ENCODE peak calls at places on chromosomes 2 and 18, in seven cellular contexts. One of them, this sample, is unnamed.

GRCh38 chr2:179825494-179825893 is 35.9 kb downstream of the ZNF385B start:
- DNase-seq in spleen: no peak
- DNase-seq in DND-41: no peak
- DNase-seq in GM23338: no peak
- DNase-seq in suprapubic skin: no peak
- DNase-seq in CD8-positive, alpha-beta T cell: no peak
- DNase-seq in tibial nerve: no peak
- DNase-seq in this sample: peak; percentile 6

GRCh38 chr2:101770672-101771071 is 73.2 kb downstream of the MAP4K4 start:
- DNase-seq in spleen: no peak
- DNase-seq in DND-41: peak; percentile 10
- DNase-seq in GM23338: peak; percentile 52
- DNase-seq in suprapubic skin: no peak
- DNase-seq in CD8-positive, alpha-beta T cell: no peak
- DNase-seq in tibial nerve: no peak
- DNase-seq in this sample: no peak

GRCh38 chr2:129894616-129895015 is 84.8 kb upstream of the RAB6C start:
- DNase-seq in spleen: no peak
- DNase-seq in DND-41: no peak
- DNase-seq in GM23338: no peak
- DNase-seq in suprapubic skin: no peak
- DNase-seq in CD8-positive, alpha-beta T cell: no peak
- DNase-seq in tibial nerve: no peak
- DNase-seq in this sample: no peak

GRCh38 chr2:28250006-28250405 is 142.7 kb upstream of the FOSL2 start:
- DNase-seq in spleen: no peak
- DNase-seq in DND-41: no peak
- DNase-seq in GM23338: no peak
- DNase-seq in suprapubic skin: no peak
- DNase-seq in CD8-positive, alpha-beta T cell: no peak
- DNase-seq in tibial nerve: no peak
- DNase-seq in this sample: no peak

GRCh38 chr2:109266998-109267854 is 138.2 kb downstream of the SH3RF3 start:
- DNase-seq in spleen: peak; percentile 58
- DNase-seq in DND-41: no peak
- DNase-seq in GM23338: peak; percentile 14
- DNase-seq in suprapubic skin: peak; percentile 42
- DNase-seq in CD8-positive, alpha-beta T cell: no peak
- DNase-seq in tibial nerve: no peak
- DNase-seq in this sample: no peak

GRCh38 chr2:4992226-4992625 is 700.0 kb upstream of the SOX11 start:
- DNase-seq in spleen: no peak
- DNase-seq in DND-41: no peak
- DNase-seq in GM23338: peak; percentile 3
- DNase-seq in suprapubic skin: no peak
- DNase-seq in CD8-positive, alpha-beta T cell: no peak
- DNase-seq in tibial nerve: no peak
- DNase-seq in this sample: no peak

GRCh38 chr2:109609352-109610024 is 4.3 kb downstream of the SEPTIN10 start:
- DNase-seq in spleen: no peak
- DNase-seq in DND-41: no peak
- DNase-seq in GM23338: peak; percentile 27
- DNase-seq in suprapubic skin: no peak
- DNase-seq in CD8-positive, alpha-beta T cell: no peak
- DNase-seq in tibial nerve: no peak
- DNase-seq in this sample: no peak

GRCh38 chr2:135694711-135695110 is 46.9 kb upstream of the UBXN4 start:
- DNase-seq in spleen: no peak
- DNase-seq in DND-41: no peak
- DNase-seq in GM23338: no peak
- DNase-seq in suprapubic skin: no peak
- DNase-seq in CD8-positive, alpha-beta T cell: no peak
- DNase-seq in tibial nerve: no peak
- DNase-seq in this sample: no peak

GRCh38 chr2:164644036-164644700 is 22.9 kb upstream of the GRB14 start:
- DNase-seq in spleen: no peak
- DNase-seq in DND-41: no peak
- DNase-seq in GM23338: no peak
- DNase-seq in suprapubic skin: no peak
- DNase-seq in CD8-positive, alpha-beta T cell: no peak
- DNase-seq in tibial nerve: no peak
- DNase-seq in this sample: no peak

GRCh38 chr2:70371753-70372152 is 69.9 kb upstream of the FAM136A start:
- DNase-seq in spleen: no peak
- DNase-seq in DND-41: no peak
- DNase-seq in GM23338: no peak
- DNase-seq in suprapubic skin: no peak
- DNase-seq in CD8-positive, alpha-beta T cell: no peak
- DNase-seq in tibial nerve: no peak
- DNase-seq in this sample: no peak

GRCh38 chr2:159613515-159614336 is 2.6 kb downstream of the BAZ2B start:
- DNase-seq in spleen: no peak
- DNase-seq in DND-41: no peak
- DNase-seq in GM23338: peak; percentile 27
- DNase-seq in suprapubic skin: no peak
- DNase-seq in CD8-positive, alpha-beta T cell: no peak
- DNase-seq in tibial nerve: no peak
- DNase-seq in this sample: peak; percentile 13

GRCh38 chr2:134245340-134245984 is 8.4 kb upstream of the MGAT5 start:
- DNase-seq in spleen: peak; percentile 87
- DNase-seq in DND-41: peak; percentile 88
- DNase-seq in GM23338: peak; percentile 90
- DNase-seq in suprapubic skin: peak; percentile 80
- DNase-seq in CD8-positive, alpha-beta T cell: peak; percentile 72
- DNase-seq in tibial nerve: peak; percentile 78
- DNase-seq in this sample: no peak

GRCh38 chr2:195562624-195563566 is 94.1 kb upstream of the SLC39A10 start:
- DNase-seq in spleen: peak; percentile 56
- DNase-seq in DND-41: no peak
- DNase-seq in GM23338: peak; percentile 36
- DNase-seq in suprapubic skin: no peak
- DNase-seq in CD8-positive, alpha-beta T cell: no peak
- DNase-seq in tibial nerve: no peak
- DNase-seq in this sample: no peak

GRCh38 chr2:187553908-187554703 is at the start of gene TFPI:
- DNase-seq in spleen: no peak
- DNase-seq in DND-41: peak; percentile 64
- DNase-seq in GM23338: peak; percentile 47
- DNase-seq in suprapubic skin: no peak
- DNase-seq in CD8-positive, alpha-beta T cell: no peak
- DNase-seq in tibial nerve: no peak
- DNase-seq in this sample: peak; percentile 12

GRCh38 chr2:95269036-95269680 is 5.1 kb upstream of the PROM2 start:
- DNase-seq in spleen: peak; percentile 53
- DNase-seq in DND-41: no peak
- DNase-seq in GM23338: no peak
- DNase-seq in suprapubic skin: peak; percentile 34
- DNase-seq in CD8-positive, alpha-beta T cell: no peak
- DNase-seq in tibial nerve: no peak
- DNase-seq in this sample: no peak

GRCh38 chr2:234483568-234484251 is 13.2 kb downstream of the ARL4C start:
- DNase-seq in spleen: peak; percentile 85
- DNase-seq in DND-41: peak; percentile 94
- DNase-seq in GM23338: peak; percentile 51
- DNase-seq in suprapubic skin: no peak
- DNase-seq in CD8-positive, alpha-beta T cell: peak; percentile 70
- DNase-seq in tibial nerve: no peak
- DNase-seq in this sample: peak; percentile 42

GRCh38 chr2:8002765-8003393 is 679.0 kb upstream of the ID2 start:
- DNase-seq in spleen: no peak
- DNase-seq in DND-41: no peak
- DNase-seq in GM23338: no peak
- DNase-seq in suprapubic skin: no peak
- DNase-seq in CD8-positive, alpha-beta T cell: no peak
- DNase-seq in tibial nerve: no peak
- DNase-seq in this sample: peak; percentile 24

GRCh38 chr2:8004250-8004681 is 677.6 kb upstream of the ID2 start:
- DNase-seq in spleen: no peak
- DNase-seq in DND-41: no peak
- DNase-seq in GM23338: no peak
- DNase-seq in suprapubic skin: no peak
- DNase-seq in CD8-positive, alpha-beta T cell: no peak
- DNase-seq in tibial nerve: no peak
- DNase-seq in this sample: no peak

GRCh38 chr2:7999683-8000476 is 682.0 kb upstream of the ID2 start:
- DNase-seq in spleen: no peak
- DNase-seq in DND-41: no peak
- DNase-seq in GM23338: peak; percentile 2
- DNase-seq in suprapubic skin: no peak
- DNase-seq in CD8-positive, alpha-beta T cell: no peak
- DNase-seq in tibial nerve: no peak
- DNase-seq in this sample: no peak

GRCh38 chr2:8003462-8004075 is 678.3 kb upstream of the ID2 start:
- DNase-seq in spleen: no peak
- DNase-seq in DND-41: no peak
- DNase-seq in GM23338: no peak
- DNase-seq in suprapubic skin: peak; percentile 89
- DNase-seq in CD8-positive, alpha-beta T cell: no peak
- DNase-seq in tibial nerve: peak; percentile 32
- DNase-seq in this sample: no peak

DNA sequence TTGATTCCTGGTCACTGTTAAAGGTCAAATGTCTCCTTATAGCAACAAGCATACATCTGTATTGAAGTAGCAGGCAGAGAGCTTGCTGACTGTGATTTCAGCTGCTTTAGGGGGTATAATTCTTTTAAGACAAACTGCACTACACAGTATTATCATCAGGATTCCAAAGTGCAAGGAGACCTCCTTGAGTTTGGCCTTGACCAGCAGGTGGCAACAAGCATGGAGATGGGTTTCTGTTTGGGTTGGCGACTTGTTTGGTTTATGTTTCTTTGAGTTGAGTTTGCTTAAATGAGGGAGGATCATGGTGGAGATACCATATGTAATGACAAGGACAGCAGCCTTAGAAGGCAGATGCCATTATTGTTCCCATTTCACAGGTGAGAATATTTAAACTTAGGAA is 681.0 kb upstream of the ID2 start:
- DNase-seq in spleen: no peak
- DNase-seq in DND-41: no peak
- DNase-seq in GM23338: no peak
- DNase-seq in suprapubic skin: no peak
- DNase-seq in CD8-positive, alpha-beta T cell: no peak
- DNase-seq in tibial nerve: no peak
- DNase-seq in this sample: no peak
- TF ChIP-seq CTCF in spleen: no peak
- TF ChIP-seq CTCF in DND-41: peak; percentile 45
- TF ChIP-seq CTCF in GM23338: peak; percentile 49
- TF ChIP-seq CTCF in suprapubic skin: no peak
- TF ChIP-seq CTCF in CD8-positive, alpha-beta T cell: no peak
- TF ChIP-seq CTCF in tibial nerve: no peak
- TF ChIP-seq CTCF in this sample: peak; percentile 52

DNA sequence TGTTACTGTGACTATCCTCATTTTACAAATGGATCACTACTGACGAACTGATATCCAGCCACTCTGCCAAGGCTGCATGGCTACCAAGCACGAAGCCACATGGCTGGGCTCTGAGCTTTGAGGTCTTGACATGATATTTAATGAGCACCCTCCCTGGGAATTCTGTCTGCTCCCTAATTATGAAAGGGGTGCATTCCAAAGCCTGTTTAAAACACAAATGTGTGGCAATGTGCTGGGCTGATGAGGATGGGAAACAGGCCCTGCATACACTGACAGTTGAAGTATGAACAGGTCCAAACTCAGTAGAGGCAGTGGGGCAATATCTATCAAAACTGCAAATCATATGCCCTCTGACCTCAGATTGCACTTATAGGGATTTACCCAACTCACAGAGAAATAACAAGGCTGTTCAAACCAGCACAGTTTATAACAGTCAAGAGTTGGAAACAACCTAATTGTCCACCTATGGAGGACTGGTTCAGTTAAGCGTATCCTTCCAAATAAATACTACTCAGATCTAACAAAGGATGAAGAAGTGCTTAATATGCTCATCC is 20.8 kb downstream of the CDC42EP3 start:
- DNase-seq in spleen: no peak
- DNase-seq in DND-41: no peak
- DNase-seq in GM23338: no peak
- DNase-seq in suprapubic skin: no peak
- DNase-seq in CD8-positive, alpha-beta T cell: no peak
- DNase-seq in tibial nerve: no peak
- DNase-seq in this sample: no peak
- H3K36me3 ChIP-seq in spleen: peaks cover 25% of the 10 kb centered on the region
- H3K36me3 ChIP-seq in DND-41: no peaks in the 10 kb centered on the region
- H3K36me3 ChIP-seq in GM23338: peaks cover 8% of the 10 kb centered on the region
- H3K36me3 ChIP-seq in suprapubic skin: peaks cover 8% of the 10 kb centered on the region
- H3K36me3 ChIP-seq in CD8-positive, alpha-beta T cell: peaks cover 7% of the 10 kb centered on the region
- H3K36me3 ChIP-seq in tibial nerve: peaks cover 23% of the 10 kb centered on the region
- H3K36me3 ChIP-seq in this sample: peaks cover 8% of the 10 kb centered on the region

GRCh38 chr18:50820901-50821520 is 1.2 kb upstream of the MRO start:
- DNase-seq in spleen: no peak
- DNase-seq in DND-41: no peak
- DNase-seq in GM23338: no peak
- DNase-seq in suprapubic skin: no peak
- DNase-seq in CD8-positive, alpha-beta T cell: no peak
- DNase-seq in tibial nerve: no peak
- DNase-seq in this sample: no peak

GRCh38 chr18:50817898-50818250 is 1.9 kb downstream of the MRO start:
- DNase-seq in spleen: no peak
- DNase-seq in DND-41: no peak
- DNase-seq in GM23338: no peak
- DNase-seq in suprapubic skin: no peak
- DNase-seq in CD8-positive, alpha-beta T cell: no peak
- DNase-seq in tibial nerve: peak; percentile 29
- DNase-seq in this sample: no peak

GRCh38 chr18:50816767-50817166 is 3.0 kb downstream of the MRO start:
- DNase-seq in spleen: no peak
- DNase-seq in DND-41: no peak
- DNase-seq in GM23338: peak; percentile 46
- DNase-seq in suprapubic skin: no peak
- DNase-seq in CD8-positive, alpha-beta T cell: no peak
- DNase-seq in tibial nerve: no peak
- DNase-seq in this sample: no peak

GRCh38 chr18:50819727-50820378 is at the start of gene MRO:
- DNase-seq in spleen: peak; percentile 96
- DNase-seq in DND-41: peak; percentile 78
- DNase-seq in GM23338: peak; percentile 87
- DNase-seq in suprapubic skin: peak; percentile 85
- DNase-seq in CD8-positive, alpha-beta T cell: peak; percentile 72
- DNase-seq in tibial nerve: peak; percentile 75
- DNase-seq in this sample: peak; percentile 73

GRCh38 chr18:50819027-50819726 is 639 bp downstream of the MRO start:
- DNase-seq in spleen: peak; percentile 81
- DNase-seq in DND-41: no peak
- DNase-seq in GM23338: peak; percentile 90
- DNase-seq in suprapubic skin: no peak
- DNase-seq in CD8-positive, alpha-beta T cell: no peak
- DNase-seq in tibial nerve: no peak
- DNase-seq in this sample: no peak
- H3K4me3 ChIP-seq in spleen: peak overlapping the region; percentile 16
- H3K4me3 ChIP-seq in DND-41: no peak overlapping the region
- H3K4me3 ChIP-seq in GM23338: peak overlapping the region; percentile 48
- H3K4me3 ChIP-seq in suprapubic skin: peak overlapping the region; percentile 41
- H3K4me3 ChIP-seq in CD8-positive, alpha-beta T cell: no peak overlapping the region
- H3K4me3 ChIP-seq in tibial nerve: peak overlapping the region; percentile 31
- H3K4me3 ChIP-seq in this sample: no peak overlapping the region

GRCh38 chr18:8091042-8091441 is 518.2 kb upstream of the RAB12 start:
- DNase-seq in spleen: no peak
- DNase-seq in DND-41: no peak
- DNase-seq in GM23338: no peak
- DNase-seq in suprapubic skin: no peak
- DNase-seq in CD8-positive, alpha-beta T cell: no peak
- DNase-seq in tibial nerve: no peak
- DNase-seq in this sample: no peak

GRCh38 chr18:8084160-8084559 is 517.0 kb downstream of the PTPRM start:
- DNase-seq in spleen: no peak
- DNase-seq in DND-41: no peak
- DNase-seq in GM23338: peak; percentile 92
- DNase-seq in suprapubic skin: no peak
- DNase-seq in CD8-positive, alpha-beta T cell: no peak
- DNase-seq in tibial nerve: no peak
- DNase-seq in this sample: no peak

GRCh38 chr18:8088626-8089025 is 520.6 kb upstream of the RAB12 start:
- DNase-seq in spleen: no peak
- DNase-seq in DND-41: no peak
- DNase-seq in GM23338: peak; percentile 13
- DNase-seq in suprapubic skin: no peak
- DNase-seq in CD8-positive, alpha-beta T cell: no peak
- DNase-seq in tibial nerve: no peak
- DNase-seq in this sample: no peak
- TF ChIP-seq CTCF in spleen: no peak
- TF ChIP-seq CTCF in DND-41: no peak
- TF ChIP-seq CTCF in GM23338: no peak
- TF ChIP-seq CTCF in suprapubic skin: no peak
- TF ChIP-seq CTCF in CD8-positive, alpha-beta T cell: no peak
- TF ChIP-seq CTCF in tibial nerve: no peak
- TF ChIP-seq CTCF in this sample: no peak

This sample was measured in GM06990.